ENCODE peak calls at places on chromosome 10, in seven cellular contexts. S is coronary artery; B is GM23248; V is activated T-helper 9 cell treated with anti-CD3 and anti-CD28 coated beads, Interleukin-2, amount 50 U/mL, for 16 hours; M is NCI-H1105 treated with DMSO at 0.1 percent for 48 hours; Z is HCEC 1CT; J is stimulated activated CD8-positive, alpha-beta memory T cell treated with anti-CD3 and anti-CD28 coated beads, Interleukin-2, amount 100 ng/mL, for 1 hour. X is an unnamed sample.
A peak's percentile ranks its signal among the peaks of the same experiment; 100 is the strongest.

GRCh38 chr10:103507235-103508191 is 14.0 kb downstream of the NEURL1 start:
- DNase-seq in M (peak; percentile 79), V (no peak), S (peak; percentile 41), Z (no peak), J (no peak), B (no peak), X (no peak)

GRCh38 chr10:75755528-75755927 is 324.1 kb downstream of the LRMDA start:
- DNase-seq in S (no peak), M (no peak), V (no peak), B (no peak), Z (no peak), J (no peak), X (no peak)

GRCh38 chr10:92592761-92593552 is at the start of gene KIF11:
- DNase-seq in M (peak; percentile 93), S (peak; percentile 97), V (peak; percentile 91), Z (peak; percentile 97), B (peak; percentile 100), J (peak; percentile 91), X (peak; percentile 99)

GRCh38 chr10:98577578-98577977 is 130.8 kb upstream of the HPS1 start:
- DNase-seq in S (no peak), M (no peak), J (no peak), Z (no peak), V (no peak), B (no peak), X (no peak)

GRCh38 chr10:79407811-79408795 is 37.3 kb downstream of the ZCCHC24 start:
- DNase-seq in M (no peak), S (no peak), V (no peak), B (peak; percentile 91), Z (peak; percentile 12), J (no peak), X (peak; percentile 34)

GRCh38 chr10:24821986-24822385 is 98.3 kb upstream of the ARHGAP21 start:
- DNase-seq in S (no peak), J (no peak), Z (peak; percentile 41), V (no peak), M (no peak), B (peak; percentile 65), X (no peak)

GRCh38 chr10:115945696-115946445 is 327.1 kb downstream of the GFRA1 start:
- DNase-seq in B (no peak), V (no peak), Z (peak; percentile 39), M (no peak), J (no peak), S (no peak), X (no peak)

GRCh38 chr10:33129181-33129928 is 171.3 kb upstream of the ITGB1 start:
- DNase-seq in Z (peak; percentile 98), S (no peak), J (no peak), V (no peak), M (no peak), B (peak; percentile 98), X (peak; percentile 90)

GRCh38 chr10:69780070-69780469 is 21.6 kb upstream of the COL13A1 start:
- DNase-seq in V (no peak), S (no peak), Z (no peak), J (no peak), M (no peak), B (no peak), X (no peak)

X was measured in astrocyte of the hippocampus.